ENCODE peak calls at places on chromosomes 2 and 18, in four cellular contexts. D is K562, Q is H1, U is GM12878. N is an unnamed sample.

GRCh38 chr18:69980509-69980908 is 32.8 kb upstream of the CD226 start:
- DNase-seq in Q (no peak), D (no peak), U (no peak), N (no peak)

GRCh38 chr2:90221300-90221651 is 1529.8 kb downstream of the RPIA start:
- DNase-seq in D (no peak), Q (no peak), U (no peak), N (no peak)

GRCh38 chr2:29401994-29402393 is 286.8 kb downstream of the CLIP4 start:
- DNase-seq in Q (no peak), U (no peak), D (no peak), N (peak; percentile 48)

GRCh38 chr2:47640356-47640755 is 142.6 kb upstream of the MSH6 start:
- DNase-seq in U (no peak), Q (no peak), D (no peak), N (no peak)

GRCh38 chr2:5725794-5726463 is 33.7 kb downstream of the SOX11 start:
- DNase-seq in U (no peak), Q (peak; percentile 85), D (no peak), N (no peak)

GRCh38 chr2:219408101-219409030 is 9.8 kb upstream of the DES start:
- DNase-seq in Q (no peak), U (no peak), D (no peak), N (no peak)

GRCh38 chr18:25053484-25053883 is 298.5 kb downstream of the ZNF521 start:
- DNase-seq in Q (no peak), U (no peak), D (no peak), N (no peak)

GRCh38 chr2:19295998-19296502 is 62.4 kb downstream of the OSR1 start:
- DNase-seq in Q (no peak), D (no peak), U (no peak), N (no peak)

GRCh38 chr2:30561349-30561748 is 114.3 kb downstream of the LCLAT1 start:
- DNase-seq in U (no peak), D (no peak), Q (no peak), N (no peak)

GRCh38 chr2:174574657-174575056 is 22.9 kb downstream of the WIPF1 start:
- DNase-seq in D (no peak), U (no peak), Q (no peak), N (no peak)

GRCh38 chr2:177799531-177799930 is 273.0 kb downstream of the PDE11A start:
- DNase-seq in U (no peak), Q (no peak), D (peak; percentile 30), N (peak; percentile 38)

GRCh38 chr2:69060938-69061501 is 48.0 kb downstream of the ANTXR1 start:
- DNase-seq in D (no peak), Q (no peak), U (no peak), N (no peak)

GRCh38 chr2:71951067-71951436 is 196.6 kb downstream of the CYP26B1 start:
- DNase-seq in Q (no peak), D (no peak), U (no peak), N (no peak)

GRCh38 chr18:79339094-79339908 is 56.4 kb upstream of the NFATC1 start:
- DNase-seq in U (no peak), Q (no peak), D (no peak), N (no peak)

GRCh38 chr18:52219102-52219501 is 120.9 kb upstream of the DCC start:
- DNase-seq in U (no peak), Q (no peak), D (no peak), N (peak; percentile 24)

GRCh38 chr2:100067796-100068195 is 74.6 kb downstream of the AFF3 start:
- DNase-seq in D (no peak), Q (no peak), U (no peak), N (no peak)

GRCh38 chr2:74821177-74822124 is 12.5 kb upstream of the HK2 start:
- DNase-seq in D (no peak), Q (no peak), U (no peak), N (no peak)

GRCh38 chr18:35289293-35290069 is 548 bp downstream of the ZSCAN30 start:
- DNase-seq in D (peak; percentile 17), Q (peak; percentile 50), U (no peak), N (peak; percentile 30)

GRCh38 chr2:45315881-45316280 is 295.2 kb downstream of the SRBD1 start:
- DNase-seq in Q (no peak), D (no peak), U (no peak), N (no peak)

GRCh38 chr18:72013512-72013911 is 530.6 kb downstream of the CBLN2 start:
- DNase-seq in D (no peak), U (no peak), Q (no peak), N (no peak)

GRCh38 chr2:27737676-27738348 is 33.7 kb upstream of the MRPL33 start:
- DNase-seq in D (no peak), U (no peak), Q (no peak), N (peak; percentile 94)

GRCh38 chr2:217979151-217979811 is 23.5 kb downstream of the TNS1 start:
- DNase-seq in Q (no peak), U (no peak), D (no peak), N (no peak)
- TF ChIP-seq NRF1 in Q (no peak), U (no peak), D (no peak), N (no peak)

GRCh38 chr2:54074636-54075341 is 40.6 kb upstream of the ACYP2 start:
- DNase-seq in Q (no peak), U (no peak), D (no peak), N (no peak)
- TF ChIP-seq NRF1 in Q (no peak), U (no peak), D (no peak), N (no peak)

GRCh38 chr2:54456526-54457325 is 599 bp downstream of the SPTBN1 start:
- DNase-seq in D (peak; percentile 22), U (no peak), Q (peak; percentile 79), N (peak; percentile 84)
- TF ChIP-seq NRF1 in D (no peak), U (no peak), Q (no peak), N (no peak)

GRCh38 chr2:8406271-8406670 is 275.6 kb upstream of the ID2 start:
- DNase-seq in U (no peak), Q (no peak), D (no peak), N (no peak)
- TF ChIP-seq NRF1 in U (no peak), Q (no peak), D (no peak), N (no peak)

GRCh38 chr2:144014108-144014507 is 505.8 kb downstream of the ZEB2 start:
- DNase-seq in U (no peak), D (no peak), Q (no peak), N (no peak)
- TF ChIP-seq NRF1 in U (no peak), D (no peak), Q (no peak), N (no peak)

GRCh38 chr2:42142476-42143184 is 26.5 kb upstream of the EML4 start:
- DNase-seq in U (no peak), D (no peak), Q (no peak), N (no peak)
- TF ChIP-seq NRF1 in U (no peak), D (no peak), Q (no peak), N (no peak)

GRCh38 chr2:43776317-43776716 is 2.5 kb downstream of the DYNC2LI1 start:
- DNase-seq in D (no peak), Q (no peak), U (no peak), N (no peak)
- TF ChIP-seq NRF1 in D (no peak), Q (no peak), U (no peak), N (no peak)

GRCh38 chr2:101339236-101339865 is 30.9 kb upstream of the RNF149 start:
- DNase-seq in U (no peak), Q (no peak), D (no peak), N (no peak)
- TF ChIP-seq NRF1 in U (no peak), Q (no peak), D (no peak), N (no peak)

GRCh38 chr2:225366731-225367130 is 32.8 kb upstream of the NYAP2 start:
- DNase-seq in U (no peak), D (no peak), Q (no peak), N (no peak)
- TF ChIP-seq NRF1 in U (no peak), D (no peak), Q (no peak), N (no peak)